ENCODE peak calls at places on chromosomes 12 and 14, in eight cellular contexts. R, E, X, O, Q, P, I and D are unnamed samples. For H3K27me3, the result is how much of the 10 kb centered on the place peaks cover.

GRCh38 chr12:3119745-3120660 is 42.8 kb downstream of the TSPAN9 start:
- DNase-seq in R (peak), E (peak), X (no peak), O (peak), Q (peak), P (no peak), I (no peak), D (peak)

GRCh38 chr14:68791078-68791983 is 1.5 kb downstream of the ZFP36L1 start:
- DNase-seq in R (no peak), E (peak), X (no peak), O (no peak), Q (no peak), P (peak), I (peak), D (peak)

GRCh38 chr14:85241022-85241880 is 288.7 kb upstream of the FLRT2 start:
- DNase-seq in R (peak), E (no peak), X (no peak), O (no peak), Q (no peak), P (no peak), I (peak), D (peak)

GRCh38 chr14:67514650-67515385 is 18.3 kb upstream of the PLEKHH1 start:
- DNase-seq in R (peak), E (no peak), X (no peak), O (peak), Q (peak), P (no peak), I (peak), D (peak)

GRCh38 chr12:80040075-80040738 is 59.1 kb upstream of the OTOGL start:
- DNase-seq in R (peak), E (no peak), X (no peak), O (no peak), Q (peak), P (no peak), I (no peak), D (peak)

GRCh38 chr14:38987781-38988180 is 115.3 kb downstream of the SEC23A start:
- DNase-seq in R (no peak), E (no peak), X (no peak), O (no peak), Q (no peak), P (no peak), I (no peak), D (no peak)

GRCh38 chr12:121525411-121525810 is 55.4 kb downstream of the KDM2B start:
- DNase-seq in R (no peak), E (no peak), X (no peak), O (no peak), Q (no peak), P (no peak), I (no peak), D (no peak)

GRCh38 chr14:104396682-104397470 is 182.7 kb upstream of the C14orf180 start:
- DNase-seq in R (no peak), E (no peak), X (no peak), O (no peak), Q (no peak), P (peak), I (no peak), D (no peak)

GRCh38 chr14:24246765-24247212 is 4.4 kb upstream of the TINF2 start:
- DNase-seq in R (no peak), E (no peak), X (no peak), O (no peak), Q (peak), P (no peak), I (no peak), D (no peak)

GRCh38 chr12:47805417-47805816 is 14.3 kb downstream of the HDAC7 start:
- DNase-seq in R (no peak), E (no peak), X (no peak), O (peak), Q (peak), P (no peak), I (no peak), D (no peak)

GRCh38 chr12:108418162-108418561 is 79.1 kb upstream of the CMKLR1 start:
- DNase-seq in R (no peak), E (no peak), X (no peak), O (no peak), Q (no peak), P (no peak), I (no peak), D (no peak)

GRCh38 chr14:99774526-99775307 is 18.5 kb upstream of the EML1 start:
- DNase-seq in R (no peak), E (no peak), X (no peak), O (peak), Q (peak), P (no peak), I (no peak), D (peak)

GRCh38 chr12:21459474-21459873 is 22.0 kb downstream of the PYROXD1 start:
- DNase-seq in R (no peak), E (no peak), X (no peak), O (no peak), Q (no peak), P (no peak), I (no peak), D (no peak)

GRCh38 chr14:53515264-53515663 is 362.1 kb upstream of the DDHD1 start:
- DNase-seq in R (peak), E (no peak), X (no peak), O (no peak), Q (peak), P (no peak), I (no peak), D (no peak)

GRCh38 chr14:98474900-98475299 is 797.1 kb downstream of the BCL11B start:
- DNase-seq in R (no peak), E (no peak), X (no peak), O (no peak), Q (no peak), P (no peak), I (no peak), D (no peak)

GRCh38 chr14:47194051-47194450 is 481.4 kb downstream of the MDGA2 start:
- DNase-seq in R (peak), E (no peak), X (no peak), O (no peak), Q (no peak), P (no peak), I (peak), D (peak)

GRCh38 chr12:44375694-44376093 is 500.4 kb downstream of the NELL2 start:
- DNase-seq in R (no peak), E (no peak), X (no peak), O (no peak), Q (no peak), P (no peak), I (no peak), D (no peak)

GRCh38 chr12:52155048-52155868 is 36.6 kb downstream of the KRT80 start:
- DNase-seq in R (no peak), E (peak), X (no peak), O (peak), Q (no peak), P (no peak), I (no peak), D (no peak)

GRCh38 chr12:110917467-110917866 is 2.9 kb downstream of the MYL2 start:
- DNase-seq in R (peak), E (peak), X (peak), O (no peak), Q (peak), P (no peak), I (peak), D (peak)

GRCh38 chr12:3078086-3078820 is 1.1 kb downstream of the TSPAN9 start:
- DNase-seq in R (no peak), E (no peak), X (no peak), O (no peak), Q (no peak), P (no peak), I (peak), D (no peak)

GRCh38 chr14:65949711-65950516 is 536.3 kb upstream of the CCDC196 start:
- DNase-seq in R (peak), E (peak), X (peak), O (peak), Q (peak), P (no peak), I (no peak), D (no peak)

GRCh38 chr14:85607571-85608219 is 77.8 kb downstream of the FLRT2 start:
- DNase-seq in R (peak), E (peak), X (no peak), O (no peak), Q (peak), P (no peak), I (peak), D (peak)

DNA sequence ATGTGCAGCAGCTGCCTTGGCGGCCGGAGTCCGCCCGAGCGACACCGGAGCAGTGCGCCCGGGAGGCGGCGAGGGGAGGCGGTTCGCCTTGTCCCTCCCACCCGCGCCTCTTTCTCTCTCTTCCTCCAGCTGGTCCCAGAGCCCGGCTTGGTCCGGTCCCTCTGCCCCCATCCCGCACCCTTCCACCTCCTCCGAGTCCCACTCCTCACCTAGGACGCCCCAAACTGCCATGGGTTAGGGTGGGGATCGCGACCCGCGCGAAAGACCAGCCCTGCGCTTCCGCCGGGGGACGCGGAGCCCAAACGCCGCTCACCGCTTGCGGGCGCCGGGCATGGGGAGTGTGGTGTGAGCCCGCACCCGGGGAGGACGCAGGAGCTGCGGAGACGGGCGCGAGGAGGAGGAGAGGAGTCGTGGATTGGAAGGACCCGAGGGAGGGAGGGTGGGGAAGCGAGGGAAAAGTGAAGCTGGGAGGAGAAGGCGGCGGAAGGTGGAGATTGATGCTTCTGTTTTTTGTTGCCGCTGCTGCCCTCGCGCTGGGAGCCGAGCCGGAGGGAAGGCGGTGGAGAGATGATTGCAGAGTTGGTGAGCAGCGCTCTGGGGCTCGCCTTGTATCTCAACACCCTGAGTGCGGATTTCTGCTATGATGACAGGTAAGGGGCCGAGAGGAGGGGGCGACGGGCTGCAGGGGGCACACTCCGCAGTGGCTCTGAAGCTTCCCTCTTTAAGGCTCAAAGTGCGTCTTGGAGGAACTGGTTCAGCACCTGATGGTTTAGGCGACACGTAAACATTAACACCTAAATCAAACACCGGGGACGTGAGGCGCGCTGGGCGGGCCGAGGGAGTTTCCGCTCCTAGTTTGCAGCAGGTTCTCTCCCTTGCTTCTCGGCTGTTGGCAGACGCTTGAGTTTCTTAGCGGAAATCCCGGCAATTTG is 580 bp downstream of the TMTC2 start:
- DNase-seq in R (peak), E (peak), X (peak), O (peak), Q (peak), P (no peak), I (no peak), D (peak)
- TF ChIP-seq CTCF in R (no peak), E (no peak), X (no peak), O (peak), Q (no peak), P (no peak), I (no peak), D (no peak)

GRCh38 chr12:109677323-109677722 is 36.3 kb upstream of the FAM222A start:
- DNase-seq in R (no peak), E (no peak), X (no peak), O (no peak), Q (no peak), P (no peak), I (no peak), D (no peak)
- H3K27me3 ChIP-seq in R (under half), E (under half), X (under half), O (under half), Q (under half), P (under half), I (under half), D (under half)

GRCh38 chr12:88947486-88948043 is 367.3 kb upstream of the KITLG start:
- DNase-seq in R (no peak), E (no peak), X (no peak), O (no peak), Q (no peak), P (no peak), I (no peak), D (no peak)
- TF ChIP-seq CTCF in R (no peak), E (no peak), X (peak), O (no peak), Q (no peak), P (no peak), I (no peak), D (peak)

DNA sequence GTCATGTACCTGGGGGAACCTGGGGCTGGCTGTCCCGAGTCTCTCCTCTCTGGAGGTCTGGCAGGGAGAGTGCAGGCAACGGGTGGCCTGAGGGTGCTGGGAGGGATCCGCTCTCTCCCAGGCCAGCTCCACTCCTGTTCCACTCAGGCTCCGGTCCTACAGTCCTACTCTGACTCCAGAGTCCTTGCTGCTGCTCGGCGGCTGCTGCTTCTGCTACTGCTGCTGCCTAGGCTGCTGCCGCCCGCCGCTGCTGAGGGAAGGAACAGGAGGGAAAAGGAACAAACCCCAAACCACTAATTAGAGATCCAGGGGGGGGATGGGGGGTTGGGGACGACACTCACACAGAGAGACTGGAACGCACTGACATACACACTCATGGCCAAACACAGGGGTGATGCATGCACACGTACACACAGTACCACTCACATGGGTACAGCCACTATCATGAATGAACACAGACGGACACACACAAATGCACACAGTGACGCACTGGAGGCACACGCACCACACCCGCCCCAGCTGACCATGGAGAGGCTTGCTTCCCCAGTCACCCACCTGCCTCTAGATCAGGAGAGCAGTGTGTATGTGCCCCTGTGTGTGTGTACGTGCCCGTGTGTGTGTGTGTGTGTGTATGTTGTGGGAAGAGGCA is at the start of gene SP7:
- DNase-seq in R (no peak), E (no peak), X (no peak), O (no peak), Q (no peak), P (no peak), I (no peak), D (no peak)
- H3K27me3 ChIP-seq in R (under half), E (under half), X (under half), O (under half), Q (half or more), P (half or more), I (under half), D (under half)

DNA sequence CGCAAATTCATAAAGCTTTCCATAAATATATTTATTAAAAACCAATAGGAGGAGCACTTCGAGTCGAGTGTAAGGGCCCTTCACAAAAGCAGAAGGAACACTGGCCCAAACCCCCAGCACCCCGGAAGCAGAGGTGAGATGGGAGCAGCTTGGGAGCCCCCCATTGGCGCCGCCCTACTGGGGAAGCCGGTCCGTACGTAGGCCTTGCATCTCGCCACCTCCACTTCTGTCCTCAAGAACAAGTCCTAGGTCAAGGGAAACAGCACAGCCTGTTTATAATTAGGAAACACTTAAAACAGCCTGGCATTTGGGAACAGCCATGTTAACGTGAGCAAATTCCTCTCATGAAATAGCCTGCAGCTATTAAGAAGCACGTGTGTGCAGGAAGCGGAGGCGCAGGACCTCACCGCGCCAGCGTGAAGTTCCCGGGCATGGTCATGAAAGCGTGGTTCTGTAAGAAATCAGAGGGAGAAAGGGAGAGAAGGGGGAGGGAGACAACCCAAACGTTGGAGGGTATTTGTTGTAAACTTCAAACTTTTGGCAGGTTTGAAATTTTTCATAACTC is 7.7 kb downstream of the ANKRD9 start:
- DNase-seq in R (no peak), E (no peak), X (no peak), O (no peak), Q (no peak), P (no peak), I (no peak), D (no peak)
- TF ChIP-seq CTCF in R (no peak), E (peak), X (peak), O (peak), Q (no peak), P (no peak), I (no peak), D (peak)

GRCh38 chr12:131603106-131604033 is 107.5 kb upstream of the SFSWAP start:
- DNase-seq in R (no peak), E (no peak), X (no peak), O (no peak), Q (no peak), P (no peak), I (no peak), D (no peak)
- H3K27me3 ChIP-seq in R (under half), E (under half), X (under half), O (under half), Q (under half), P (half or more), I (under half), D (under half)

GRCh38 chr14:49549446-49549845 is 36.7 kb downstream of the RPS29 start:
- DNase-seq in R (no peak), E (no peak), X (no peak), O (no peak), Q (no peak), P (no peak), I (no peak), D (no peak)

GRCh38 chr14:49552630-49553029 is 33.5 kb downstream of the RPS29 start:
- DNase-seq in R (no peak), E (no peak), X (no peak), O (no peak), Q (no peak), P (no peak), I (no peak), D (no peak)

GRCh38 chr14:49551569-49551968 is 34.6 kb downstream of the RPS29 start:
- DNase-seq in R (no peak), E (no peak), X (no peak), O (no peak), Q (no peak), P (no peak), I (no peak), D (no peak)

GRCh38 chr14:49549881-49550280 is 36.3 kb downstream of the RPS29 start:
- DNase-seq in R (peak), E (peak), X (no peak), O (no peak), Q (peak), P (peak), I (no peak), D (peak)

GRCh38 chr14:49550284-49551184 is 35.6 kb downstream of the RPS29 start:
- DNase-seq in R (no peak), E (peak), X (peak), O (no peak), Q (peak), P (no peak), I (peak), D (peak)
- TF ChIP-seq CTCF in R (peak), E (peak), X (peak), O (peak), Q (peak), P (no peak), I (no peak), D (peak)

GRCh38 chr14:103067231-103067954 is 10.0 kb upstream of the CDC42BPB start:
- DNase-seq in R (peak), E (peak), X (peak), O (no peak), Q (peak), P (no peak), I (no peak), D (no peak)
- H3K27me3 ChIP-seq in R (under half), E (under half), X (under half), O (under half), Q (under half), P (under half), I (under half), D (under half)